ENCODE peak calls at places on chromosomes 6 and 20, in seven cellular contexts. One of them, this sample, is unnamed.

GRCh38 chr20:49915380-49916145 is at the start of gene SPATA2:
- DNase-seq in cardiac fibroblast: peak; percentile 97
- DNase-seq in stimulated activated CD4-positive, alpha-beta T cell treated with anti-CD3 and anti-CD28 coated beads, Interleukin-2, amount 100 ng/mL, for 48 hours: peak; percentile 92
- DNase-seq in dorsolateral prefrontal cortex: peak; percentile 96
- DNase-seq in NCI-H1105: peak; percentile 95
- DNase-seq in GDM1: peak; percentile 84
- DNase-seq in HL-60: peak; percentile 96
- DNase-seq in this sample: peak; percentile 99

GRCh38 chr6:33694401-33694931 is 17.0 kb downstream of the UQCC2 start:
- DNase-seq in cardiac fibroblast: peak; percentile 52
- DNase-seq in stimulated activated CD4-positive, alpha-beta T cell treated with anti-CD3 and anti-CD28 coated beads, Interleukin-2, amount 100 ng/mL, for 48 hours: peak; percentile 60
- DNase-seq in dorsolateral prefrontal cortex: no peak
- DNase-seq in NCI-H1105: no peak
- DNase-seq in GDM1: peak; percentile 13
- DNase-seq in HL-60: no peak
- DNase-seq in this sample: peak; percentile 53

GRCh38 chr6:22980446-22980845 is 411.1 kb downstream of the HDGFL1 start:
- DNase-seq in cardiac fibroblast: no peak
- DNase-seq in stimulated activated CD4-positive, alpha-beta T cell treated with anti-CD3 and anti-CD28 coated beads, Interleukin-2, amount 100 ng/mL, for 48 hours: no peak
- DNase-seq in dorsolateral prefrontal cortex: no peak
- DNase-seq in NCI-H1105: no peak
- DNase-seq in GDM1: no peak
- DNase-seq in HL-60: no peak
- DNase-seq in this sample: peak; percentile 5

GRCh38 chr20:17605131-17605660 is 35.3 kb downstream of the DSTN start:
- DNase-seq in cardiac fibroblast: no peak
- DNase-seq in stimulated activated CD4-positive, alpha-beta T cell treated with anti-CD3 and anti-CD28 coated beads, Interleukin-2, amount 100 ng/mL, for 48 hours: no peak
- DNase-seq in dorsolateral prefrontal cortex: no peak
- DNase-seq in NCI-H1105: no peak
- DNase-seq in GDM1: no peak
- DNase-seq in HL-60: no peak
- DNase-seq in this sample: no peak

GRCh38 chr6:122799140-122799539 is 10.1 kb downstream of the SMPDL3A start:
- DNase-seq in cardiac fibroblast: no peak
- DNase-seq in stimulated activated CD4-positive, alpha-beta T cell treated with anti-CD3 and anti-CD28 coated beads, Interleukin-2, amount 100 ng/mL, for 48 hours: no peak
- DNase-seq in dorsolateral prefrontal cortex: no peak
- DNase-seq in NCI-H1105: no peak
- DNase-seq in GDM1: no peak
- DNase-seq in HL-60: no peak
- DNase-seq in this sample: no peak

GRCh38 chr20:3796477-3797225 is 541 bp downstream of the CDC25B start:
- DNase-seq in cardiac fibroblast: no peak
- DNase-seq in stimulated activated CD4-positive, alpha-beta T cell treated with anti-CD3 and anti-CD28 coated beads, Interleukin-2, amount 100 ng/mL, for 48 hours: no peak
- DNase-seq in dorsolateral prefrontal cortex: no peak
- DNase-seq in NCI-H1105: no peak
- DNase-seq in GDM1: no peak
- DNase-seq in HL-60: no peak
- DNase-seq in this sample: no peak

GRCh38 chr6:14123331-14124105 is 5.9 kb downstream of the CD83 start:
- DNase-seq in cardiac fibroblast: no peak
- DNase-seq in stimulated activated CD4-positive, alpha-beta T cell treated with anti-CD3 and anti-CD28 coated beads, Interleukin-2, amount 100 ng/mL, for 48 hours: no peak
- DNase-seq in dorsolateral prefrontal cortex: no peak
- DNase-seq in NCI-H1105: no peak
- DNase-seq in GDM1: peak; percentile 11
- DNase-seq in HL-60: peak; percentile 31
- DNase-seq in this sample: no peak

GRCh38 chr20:45359406-45360148 is 3.4 kb upstream of the SYS1 start:
- DNase-seq in cardiac fibroblast: peak; percentile 86
- DNase-seq in stimulated activated CD4-positive, alpha-beta T cell treated with anti-CD3 and anti-CD28 coated beads, Interleukin-2, amount 100 ng/mL, for 48 hours: no peak
- DNase-seq in dorsolateral prefrontal cortex: no peak
- DNase-seq in NCI-H1105: no peak
- DNase-seq in GDM1: no peak
- DNase-seq in HL-60: no peak
- DNase-seq in this sample: no peak

GRCh38 chr20:44725852-44726251 is 10.7 kb downstream of the CCN5 start:
- DNase-seq in cardiac fibroblast: no peak
- DNase-seq in stimulated activated CD4-positive, alpha-beta T cell treated with anti-CD3 and anti-CD28 coated beads, Interleukin-2, amount 100 ng/mL, for 48 hours: no peak
- DNase-seq in dorsolateral prefrontal cortex: no peak
- DNase-seq in NCI-H1105: no peak
- DNase-seq in GDM1: no peak
- DNase-seq in HL-60: no peak
- DNase-seq in this sample: no peak

GRCh38 chr6:511488-512137 is 120.1 kb downstream of the IRF4 start:
- DNase-seq in cardiac fibroblast: no peak
- DNase-seq in stimulated activated CD4-positive, alpha-beta T cell treated with anti-CD3 and anti-CD28 coated beads, Interleukin-2, amount 100 ng/mL, for 48 hours: no peak
- DNase-seq in dorsolateral prefrontal cortex: no peak
- DNase-seq in NCI-H1105: no peak
- DNase-seq in GDM1: no peak
- DNase-seq in HL-60: no peak
- DNase-seq in this sample: no peak

GRCh38 chr20:52590100-52590499 is 382.1 kb upstream of the TSHZ2 start:
- DNase-seq in cardiac fibroblast: no peak
- DNase-seq in stimulated activated CD4-positive, alpha-beta T cell treated with anti-CD3 and anti-CD28 coated beads, Interleukin-2, amount 100 ng/mL, for 48 hours: no peak
- DNase-seq in dorsolateral prefrontal cortex: no peak
- DNase-seq in NCI-H1105: no peak
- DNase-seq in GDM1: no peak
- DNase-seq in HL-60: no peak
- DNase-seq in this sample: no peak

GRCh38 chr6:96542702-96543101 is 20.2 kb upstream of the FHL5 start:
- DNase-seq in cardiac fibroblast: peak; percentile 19
- DNase-seq in stimulated activated CD4-positive, alpha-beta T cell treated with anti-CD3 and anti-CD28 coated beads, Interleukin-2, amount 100 ng/mL, for 48 hours: no peak
- DNase-seq in dorsolateral prefrontal cortex: no peak
- DNase-seq in NCI-H1105: no peak
- DNase-seq in GDM1: no peak
- DNase-seq in HL-60: no peak
- DNase-seq in this sample: no peak

GRCh38 chr6:89281779-89282246 is 33.3 kb downstream of the GABRR2 start:
- DNase-seq in cardiac fibroblast: peak; percentile 25
- DNase-seq in stimulated activated CD4-positive, alpha-beta T cell treated with anti-CD3 and anti-CD28 coated beads, Interleukin-2, amount 100 ng/mL, for 48 hours: peak; percentile 49
- DNase-seq in dorsolateral prefrontal cortex: no peak
- DNase-seq in NCI-H1105: no peak
- DNase-seq in GDM1: peak; percentile 46
- DNase-seq in HL-60: peak; percentile 70
- DNase-seq in this sample: peak; percentile 32

GRCh38 chr20:34891166-34892062 is 15.0 kb downstream of the ACSS2 start:
- DNase-seq in cardiac fibroblast: peak; percentile 69
- DNase-seq in stimulated activated CD4-positive, alpha-beta T cell treated with anti-CD3 and anti-CD28 coated beads, Interleukin-2, amount 100 ng/mL, for 48 hours: no peak
- DNase-seq in dorsolateral prefrontal cortex: no peak
- DNase-seq in NCI-H1105: no peak
- DNase-seq in GDM1: no peak
- DNase-seq in HL-60: peak; percentile 67
- DNase-seq in this sample: no peak

GRCh38 chr6:105072799-105073199 is 107.0 kb downstream of the POPDC3 start:
- DNase-seq in cardiac fibroblast: no peak
- DNase-seq in stimulated activated CD4-positive, alpha-beta T cell treated with anti-CD3 and anti-CD28 coated beads, Interleukin-2, amount 100 ng/mL, for 48 hours: no peak
- DNase-seq in dorsolateral prefrontal cortex: no peak
- DNase-seq in NCI-H1105: no peak
- DNase-seq in GDM1: no peak
- DNase-seq in HL-60: no peak
- DNase-seq in this sample: no peak

GRCh38 chr20:62804632-62805364 is at the start of gene OGFR:
- DNase-seq in cardiac fibroblast: peak; percentile 62
- DNase-seq in stimulated activated CD4-positive, alpha-beta T cell treated with anti-CD3 and anti-CD28 coated beads, Interleukin-2, amount 100 ng/mL, for 48 hours: peak; percentile 62
- DNase-seq in dorsolateral prefrontal cortex: no peak
- DNase-seq in NCI-H1105: peak; percentile 35
- DNase-seq in GDM1: peak; percentile 45
- DNase-seq in HL-60: peak; percentile 84
- DNase-seq in this sample: no peak

GRCh38 chr20:44701116-44701865 is 13.9 kb upstream of the CCN5 start:
- DNase-seq in cardiac fibroblast: peak; percentile 64
- DNase-seq in stimulated activated CD4-positive, alpha-beta T cell treated with anti-CD3 and anti-CD28 coated beads, Interleukin-2, amount 100 ng/mL, for 48 hours: no peak
- DNase-seq in dorsolateral prefrontal cortex: no peak
- DNase-seq in NCI-H1105: no peak
- DNase-seq in GDM1: no peak
- DNase-seq in HL-60: no peak
- DNase-seq in this sample: peak; percentile 46

GRCh38 chr20:48823960-48824497 is 3.8 kb downstream of the PREX1 start:
- DNase-seq in cardiac fibroblast: peak; percentile 33
- DNase-seq in stimulated activated CD4-positive, alpha-beta T cell treated with anti-CD3 and anti-CD28 coated beads, Interleukin-2, amount 100 ng/mL, for 48 hours: peak; percentile 50
- DNase-seq in dorsolateral prefrontal cortex: no peak
- DNase-seq in NCI-H1105: no peak
- DNase-seq in GDM1: no peak
- DNase-seq in HL-60: no peak
- DNase-seq in this sample: no peak

GRCh38 chr6:106114492-106114891 is 28.4 kb downstream of the PRDM1 start:
- DNase-seq in cardiac fibroblast: no peak
- DNase-seq in stimulated activated CD4-positive, alpha-beta T cell treated with anti-CD3 and anti-CD28 coated beads, Interleukin-2, amount 100 ng/mL, for 48 hours: peak; percentile 63
- DNase-seq in dorsolateral prefrontal cortex: no peak
- DNase-seq in NCI-H1105: no peak
- DNase-seq in GDM1: no peak
- DNase-seq in HL-60: no peak
- DNase-seq in this sample: no peak

GRCh38 chr20:50632236-50632635 is 59.1 kb downstream of the RIPOR3 start:
- DNase-seq in cardiac fibroblast: no peak
- DNase-seq in stimulated activated CD4-positive, alpha-beta T cell treated with anti-CD3 and anti-CD28 coated beads, Interleukin-2, amount 100 ng/mL, for 48 hours: no peak
- DNase-seq in dorsolateral prefrontal cortex: no peak
- DNase-seq in NCI-H1105: no peak
- DNase-seq in GDM1: no peak
- DNase-seq in HL-60: no peak
- DNase-seq in this sample: no peak

GRCh38 chr20:57260959-57261357 is 5.5 kb downstream of the BMP7 start:
- DNase-seq in cardiac fibroblast: no peak
- DNase-seq in stimulated activated CD4-positive, alpha-beta T cell treated with anti-CD3 and anti-CD28 coated beads, Interleukin-2, amount 100 ng/mL, for 48 hours: no peak
- DNase-seq in dorsolateral prefrontal cortex: no peak
- DNase-seq in NCI-H1105: no peak
- DNase-seq in GDM1: no peak
- DNase-seq in HL-60: no peak
- DNase-seq in this sample: no peak

GRCh38 chr6:35468980-35469710 is 944 bp downstream of the RPL10A start:
- DNase-seq in cardiac fibroblast: no peak
- DNase-seq in stimulated activated CD4-positive, alpha-beta T cell treated with anti-CD3 and anti-CD28 coated beads, Interleukin-2, amount 100 ng/mL, for 48 hours: no peak
- DNase-seq in dorsolateral prefrontal cortex: no peak
- DNase-seq in NCI-H1105: no peak
- DNase-seq in GDM1: no peak
- DNase-seq in HL-60: no peak
- DNase-seq in this sample: no peak

GRCh38 chr6:112225691-112226090 is 28.7 kb downstream of the LAMA4 start:
- DNase-seq in cardiac fibroblast: peak; percentile 59
- DNase-seq in stimulated activated CD4-positive, alpha-beta T cell treated with anti-CD3 and anti-CD28 coated beads, Interleukin-2, amount 100 ng/mL, for 48 hours: no peak
- DNase-seq in dorsolateral prefrontal cortex: no peak
- DNase-seq in NCI-H1105: no peak
- DNase-seq in GDM1: no peak
- DNase-seq in HL-60: no peak
- DNase-seq in this sample: no peak

GRCh38 chr20:49913399-49914047 is 1.8 kb downstream of the SPATA2 start:
- DNase-seq in cardiac fibroblast: peak; percentile 32
- DNase-seq in stimulated activated CD4-positive, alpha-beta T cell treated with anti-CD3 and anti-CD28 coated beads, Interleukin-2, amount 100 ng/mL, for 48 hours: no peak
- DNase-seq in dorsolateral prefrontal cortex: no peak
- DNase-seq in NCI-H1105: no peak
- DNase-seq in GDM1: no peak
- DNase-seq in HL-60: no peak
- DNase-seq in this sample: no peak

GRCh38 chr20:56383334-56383733 is 8.7 kb downstream of the AURKA start:
- DNase-seq in cardiac fibroblast: no peak
- DNase-seq in stimulated activated CD4-positive, alpha-beta T cell treated with anti-CD3 and anti-CD28 coated beads, Interleukin-2, amount 100 ng/mL, for 48 hours: no peak
- DNase-seq in dorsolateral prefrontal cortex: no peak
- DNase-seq in NCI-H1105: no peak
- DNase-seq in GDM1: no peak
- DNase-seq in HL-60: no peak
- DNase-seq in this sample: no peak

GRCh38 chr6:10014561-10014960 is 400.3 kb downstream of the TFAP2A start:
- DNase-seq in cardiac fibroblast: no peak
- DNase-seq in stimulated activated CD4-positive, alpha-beta T cell treated with anti-CD3 and anti-CD28 coated beads, Interleukin-2, amount 100 ng/mL, for 48 hours: no peak
- DNase-seq in dorsolateral prefrontal cortex: peak; percentile 79
- DNase-seq in NCI-H1105: no peak
- DNase-seq in GDM1: no peak
- DNase-seq in HL-60: no peak
- DNase-seq in this sample: no peak

GRCh38 chr20:37524221-37524700 is 3.2 kb downstream of the NNAT start:
- DNase-seq in cardiac fibroblast: no peak
- DNase-seq in stimulated activated CD4-positive, alpha-beta T cell treated with anti-CD3 and anti-CD28 coated beads, Interleukin-2, amount 100 ng/mL, for 48 hours: no peak
- DNase-seq in dorsolateral prefrontal cortex: no peak
- DNase-seq in NCI-H1105: no peak
- DNase-seq in GDM1: no peak
- DNase-seq in HL-60: no peak
- DNase-seq in this sample: no peak

GRCh38 chr20:33007376-33008335 is at the start of gene BPIFB2:
- DNase-seq in cardiac fibroblast: no peak
- DNase-seq in stimulated activated CD4-positive, alpha-beta T cell treated with anti-CD3 and anti-CD28 coated beads, Interleukin-2, amount 100 ng/mL, for 48 hours: no peak
- DNase-seq in dorsolateral prefrontal cortex: no peak
- DNase-seq in NCI-H1105: no peak
- DNase-seq in GDM1: no peak
- DNase-seq in HL-60: no peak
- DNase-seq in this sample: no peak

GRCh38 chr6:158867381-158868121 is 48.4 kb upstream of the EZR start:
- DNase-seq in cardiac fibroblast: no peak
- DNase-seq in stimulated activated CD4-positive, alpha-beta T cell treated with anti-CD3 and anti-CD28 coated beads, Interleukin-2, amount 100 ng/mL, for 48 hours: no peak
- DNase-seq in dorsolateral prefrontal cortex: no peak
- DNase-seq in NCI-H1105: no peak
- DNase-seq in GDM1: no peak
- DNase-seq in HL-60: no peak
- DNase-seq in this sample: no peak

GRCh38 chr20:35947907-35948306 is 6.4 kb downstream of the SCAND1 start:
- DNase-seq in cardiac fibroblast: no peak
- DNase-seq in stimulated activated CD4-positive, alpha-beta T cell treated with anti-CD3 and anti-CD28 coated beads, Interleukin-2, amount 100 ng/mL, for 48 hours: no peak
- DNase-seq in dorsolateral prefrontal cortex: no peak
- DNase-seq in NCI-H1105: no peak
- DNase-seq in GDM1: no peak
- DNase-seq in HL-60: no peak
- DNase-seq in this sample: no peak

This sample was measured in SK-N-DZ.